ENCODE peak calls at places on chromosomes 3 and 15, in four cellular contexts. Z is transverse colon, F is thoracic aorta, Q is suprapubic skin. X is an unnamed sample.

GRCh38 chr3:5262507-5262906 is 75.0 kb downstream of the EDEM1 start:
- DNase-seq in Z (no peak), F (no peak), Q (no peak), X (no peak)

GRCh38 chr3:120435621-120436020 is 15.2 kb downstream of the FSTL1 start:
- DNase-seq in Z (no peak), F (no peak), Q (peak), X (no peak)

GRCh38 chr3:183564046-183564445 is 8.5 kb upstream of the KLHL6 start:
- DNase-seq in Z (no peak), F (no peak), Q (no peak), X (no peak)

GRCh38 chr15:44261007-44261706 is 27.4 kb upstream of the GOLM2 start:
- DNase-seq in Z (no peak), F (no peak), Q (no peak), X (no peak)

GRCh38 chr3:138180375-138181029 is 5.8 kb upstream of the DBR1 start:
- DNase-seq in Z (peak), F (no peak), Q (no peak), X (no peak)

GRCh38 chr3:174937488-174937887 is 78.4 kb downstream of the NAALADL2 start:
- DNase-seq in Z (no peak), F (no peak), Q (no peak), X (no peak)

GRCh38 chr3:69204315-69204957 is 82.0 kb upstream of the LMOD3 start:
- DNase-seq in Z (no peak), F (no peak), Q (no peak), X (no peak)

GRCh38 chr3:188185717-188186236 is 31.8 kb downstream of the LPP start:
- DNase-seq in Z (peak), F (no peak), Q (no peak), X (no peak)

GRCh38 chr3:1533763-1534162 is 440.9 kb downstream of the CNTN6 start:
- DNase-seq in Z (no peak), F (no peak), Q (no peak), X (no peak)

GRCh38 chr15:68106656-68107055 is 52.5 kb downstream of the PIAS1 start:
- DNase-seq in Z (no peak), F (no peak), Q (no peak), X (no peak)

GRCh38 chr3:14877404-14877803 is 58.6 kb downstream of the FGD5 start:
- DNase-seq in Z (no peak), F (no peak), Q (peak), X (no peak)

GRCh38 chr3:104411760-104412159 is 954.9 kb upstream of the ALCAM start:
- DNase-seq in Z (no peak), F (no peak), Q (no peak), X (no peak)

GRCh38 chr3:136838641-136839555 is 20.0 kb downstream of the SLC35G2 start:
- DNase-seq in Z (no peak), F (no peak), Q (no peak), X (no peak)

GRCh38 chr3:159733194-159733860 is 255.3 kb upstream of the IL12A start:
- DNase-seq in Z (no peak), F (no peak), Q (no peak), X (no peak)

GRCh38 chr3:191353022-191353777 is 22.9 kb upstream of the UTS2B start:
- DNase-seq in Z (no peak), F (no peak), Q (no peak), X (no peak)

GRCh38 chr3:159828542-159828943 is 160.1 kb upstream of the IL12A start:
- DNase-seq in Z (no peak), F (no peak), Q (no peak), X (no peak)

GRCh38 chr15:91813924-91814323 is 39.6 kb upstream of the SLCO3A1 start:
- DNase-seq in Z (no peak), F (no peak), Q (no peak), X (no peak)

GRCh38 chr3:148718982-148719862 is 21.5 kb downstream of the AGTR1 start:
- DNase-seq in Z (no peak), F (no peak), Q (no peak), X (no peak)

GRCh38 chr15:67997996-67998395 is 56.1 kb upstream of the PIAS1 start:
- DNase-seq in Z (no peak), F (no peak), Q (no peak), X (no peak)

GRCh38 chr3:159762238-159762637 is 226.4 kb upstream of the IL12A start:
- DNase-seq in Z (no peak), F (no peak), Q (no peak), X (no peak)

GRCh38 chr3:159991591-159991990 is 3.0 kb downstream of the IL12A start:
- DNase-seq in Z (no peak), F (no peak), Q (no peak), X (no peak)

GRCh38 chr3:30084971-30085403 is 521.4 kb upstream of the TGFBR2 start:
- DNase-seq in Z (no peak), F (no peak), Q (no peak), X (no peak)

GRCh38 chr3:25831578-25831977 is 41.7 kb downstream of the OXSM start:
- DNase-seq in Z (no peak), F (no peak), Q (no peak), X (no peak)

GRCh38 chr3:55723653-55724406 is 236.7 kb upstream of the WNT5A start:
- DNase-seq in Z (no peak), F (no peak), Q (no peak), X (no peak)

GRCh38 chr3:51471775-51472652 is 27.8 kb downstream of the DCAF1 start:
- DNase-seq in Z (no peak), F (no peak), Q (no peak), X (no peak)

GRCh38 chr15:64137226-64137833 is 14.2 kb upstream of the SNX22 start:
- DNase-seq in Z (no peak), F (no peak), Q (no peak), X (peak)

GRCh38 chr3:66428733-66429132 is 72.1 kb downstream of the LRIG1 start:
- DNase-seq in Z (peak), F (peak), Q (peak), X (peak)

GRCh38 chr3:113631143-113631542 is 65.3 kb downstream of the USF3 start:
- DNase-seq in Z (no peak), F (no peak), Q (no peak), X (no peak)

GRCh38 chr15:39931615-39932014 is 2.3 kb upstream of the EIF2AK4 start:
- DNase-seq in Z (no peak), F (no peak), Q (no peak), X (no peak)

GRCh38 chr15:58401276-58401675 is 30.5 kb upstream of the LIPC start:
- DNase-seq in Z (no peak), F (no peak), Q (no peak), X (no peak)

GRCh38 chr15:48414015-48414414 is 82.8 kb downstream of the DUT start:
- DNase-seq in Z (no peak), F (no peak), Q (no peak), X (no peak)

GRCh38 chr3:194395767-194396527 is 3.1 kb downstream of the GP5 start:
- DNase-seq in Z (peak), F (no peak), Q (no peak), X (no peak)

GRCh38 chr3:94413721-94414106 is 350.9 kb downstream of the NSUN3 start:
- DNase-seq in Z (no peak), F (no peak), Q (no peak), X (no peak)

GRCh38 chr3:131072845-131073244 is 46.2 kb downstream of the NEK11 start:
- DNase-seq in Z (no peak), F (no peak), Q (no peak), X (no peak)

GRCh38 chr3:171883257-171883892 is 40.2 kb downstream of the TMEM212 start:
- DNase-seq in Z (no peak), F (no peak), Q (no peak), X (no peak)

GRCh38 chr15:68781766-68782588 is 38.7 kb downstream of the ANP32A start:
- DNase-seq in Z (no peak), F (peak), Q (no peak), X (no peak)

GRCh38 chr15:50358805-50359204 is 3.8 kb upstream of the GABPB1 start:
- DNase-seq in Z (peak), F (no peak), Q (no peak), X (no peak)

GRCh38 chr3:186059192-186059591 is 49.7 kb downstream of the ETV5 start:
- DNase-seq in Z (no peak), F (no peak), Q (no peak), X (no peak)

GRCh38 chr3:101940521-101940992 is 91.2 kb downstream of the NFKBIZ start:
- DNase-seq in Z (no peak), F (no peak), Q (no peak), X (no peak)

DNA sequence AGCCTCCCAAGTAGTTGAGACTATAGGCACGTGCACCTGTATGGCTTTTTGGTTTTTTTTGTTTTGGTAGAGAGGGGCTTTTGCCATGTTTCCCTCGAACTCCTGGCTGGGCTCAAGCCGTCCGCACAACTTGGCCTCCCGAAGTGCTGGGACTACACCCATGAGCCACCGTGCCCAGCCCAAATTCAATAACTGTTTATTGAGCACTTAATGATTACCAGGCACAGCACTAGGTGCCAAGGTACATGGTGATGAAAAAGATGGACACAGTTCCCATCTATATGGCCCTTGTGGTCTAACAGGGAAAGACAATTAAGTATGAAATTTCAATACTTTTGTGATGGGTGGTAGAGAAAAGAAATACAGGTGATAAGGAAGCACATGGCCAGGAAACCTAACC is 35.8 kb upstream of the ZNF148 start:
- DNase-seq in Z (no peak), F (no peak), Q (no peak), X (no peak)
- TF ChIP-seq CTCF in Z (no peak), F (no peak), Q (no peak), X (no peak)

GRCh38 chr3:177622520-177622919 is 425.2 kb upstream of the TBL1XR1 start:
- DNase-seq in Z (no peak), F (no peak), Q (no peak), X (no peak)
- TF ChIP-seq CTCF in Z (no peak), F (no peak), Q (no peak), X (peak)

DNA sequence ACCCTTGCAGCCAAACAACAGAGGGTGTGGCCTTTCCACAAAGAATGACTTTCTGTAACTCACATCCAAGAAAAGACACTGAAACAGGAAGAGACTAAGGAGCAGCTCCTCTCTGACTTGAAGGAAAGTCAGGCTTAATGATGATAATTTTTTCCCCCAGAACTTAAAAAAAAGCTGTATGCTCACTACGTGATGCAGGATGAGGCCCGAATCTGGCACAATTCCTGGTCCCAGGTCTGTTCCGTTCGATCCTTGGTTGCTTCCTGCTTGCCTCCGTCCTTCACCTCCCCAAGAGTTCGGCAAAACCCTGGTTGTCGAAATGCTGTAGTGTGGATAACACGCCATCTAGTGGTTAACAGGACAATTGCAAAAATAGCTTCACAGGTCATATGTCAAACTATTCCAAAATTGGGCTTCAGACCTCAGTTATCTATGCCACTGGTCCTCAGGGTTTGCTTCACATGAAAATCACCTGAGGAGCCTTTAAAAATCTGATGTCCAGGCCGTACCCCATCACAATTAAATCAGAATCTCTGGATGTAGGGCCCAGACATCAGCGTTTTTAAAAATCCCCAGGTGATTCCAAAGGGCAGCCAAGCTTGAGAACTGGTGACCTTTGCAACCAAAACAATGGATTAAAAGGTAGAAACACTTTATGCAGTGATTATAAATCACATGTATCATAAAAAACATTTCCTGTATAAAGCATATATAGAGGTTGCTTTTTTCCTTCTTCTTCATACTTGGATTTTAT is 28.1 kb upstream of the SYNM start:
- DNase-seq in Z (peak), F (no peak), Q (peak), X (no peak)
- TF ChIP-seq CTCF in Z (peak), F (peak), Q (peak), X (peak)

GRCh38 chr15:27077790-27078189 is 106.8 kb downstream of the GABRG3 start:
- DNase-seq in Z (no peak), F (no peak), Q (no peak), X (no peak)
- TF ChIP-seq CTCF in Z (no peak), F (no peak), Q (no peak), X (no peak)

DNA sequence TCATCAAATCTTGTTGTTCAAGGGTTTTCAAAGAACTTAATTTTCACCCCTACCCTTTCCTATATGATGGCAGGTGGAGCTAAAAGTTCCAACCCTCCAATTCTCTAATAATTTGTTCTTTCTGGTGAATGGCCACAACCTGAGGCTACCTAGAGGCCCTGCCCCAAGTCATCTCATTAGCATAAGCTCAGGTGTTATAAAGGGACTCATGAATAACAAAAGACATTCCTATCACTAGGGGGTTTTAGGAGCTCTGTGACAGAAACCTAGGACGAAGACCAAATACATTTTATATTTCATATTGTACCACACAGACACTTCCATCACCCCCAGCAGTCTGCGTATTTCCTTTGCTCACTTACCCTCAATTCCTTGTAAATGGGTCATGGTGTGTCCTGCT is 483.6 kb upstream of the EPHA6 start:
- DNase-seq in Z (no peak), F (no peak), Q (no peak), X (no peak)
- TF ChIP-seq CTCF in Z (no peak), F (no peak), Q (no peak), X (no peak)

DNA sequence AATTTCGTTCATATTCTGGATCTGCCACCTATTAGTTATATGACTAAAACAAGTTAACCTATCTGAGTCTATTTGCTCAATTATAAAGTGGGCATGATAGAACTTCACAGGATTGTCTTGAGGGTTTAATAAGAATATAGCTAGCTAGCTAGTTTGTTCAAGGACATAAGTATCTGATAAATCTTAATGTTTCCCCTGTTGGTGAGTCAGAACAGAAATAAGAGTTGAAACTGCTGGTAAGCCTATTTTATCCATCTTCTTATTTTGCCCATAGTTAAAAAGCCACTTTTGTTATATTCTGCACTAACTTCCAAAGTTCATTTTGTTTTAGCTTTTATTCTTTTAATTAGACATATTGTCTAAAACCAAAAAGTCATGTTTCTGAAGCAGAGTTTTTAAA is 9.4 kb downstream of the SELENOT start:
- DNase-seq in Z (no peak), F (no peak), Q (no peak), X (no peak)
- TF ChIP-seq CTCF in Z (no peak), F (no peak), Q (no peak), X (no peak)

X was measured in osteocyte.